ENCODE peak calls at places on chromosome 18, in seven cellular contexts. P is lower leg skin; J is lower lobe of right lung; Y is natural killer cell treated with Interleukin-12 subunit alpha and Interleukin-12 subunit beta and Interleukin-15 and Interleukin-18, amount 100 ng/mL, for 72 hours; U is stimulated activated CD4-positive, alpha-beta T cell treated with anti-CD3 and anti-CD28 coated beads, Interleukin-4, amount 100 ng/mL, for 1 hour; H is esophagus muscularis mucosa; F is ELF-1. O is an unnamed sample.

GRCh38 chr18:59724116-59724515 is 26.9 kb upstream of the CCBE1 start:
- DNase-seq in U (no peak), J (no peak), Y (no peak), H (peak), P (no peak), F (no peak), O (no peak)

GRCh38 chr18:11948852-11949523 is 32.3 kb upstream of the IMPA2 start:
- DNase-seq in J (no peak), F (no peak), U (no peak), P (no peak), Y (no peak), H (no peak), O (no peak)

GRCh38 chr18:64639536-64639935 is 490.6 kb upstream of the LINC00305 start:
- DNase-seq in F (no peak), P (no peak), H (no peak), J (no peak), Y (no peak), U (no peak), O (no peak)

GRCh38 chr18:48186861-48187260 is 222.3 kb downstream of the ZBTB7C start:
- DNase-seq in J (no peak), F (no peak), U (no peak), H (no peak), P (no peak), Y (no peak), O (peak)

GRCh38 chr18:39051013-39051412 is 1485.4 kb upstream of the CELF4 start:
- DNase-seq in P (no peak), F (no peak), H (no peak), J (no peak), U (no peak), Y (no peak), O (no peak)

GRCh38 chr18:3584266-3584665 is 134.3 kb downstream of the TGIF1 start:
- DNase-seq in U (no peak), Y (no peak), H (peak), F (no peak), J (no peak), P (no peak), O (no peak)

GRCh38 chr18:57961876-57962505 is 82.0 kb upstream of the NEDD4L start:
- DNase-seq in U (no peak), J (no peak), Y (no peak), F (no peak), H (no peak), P (no peak), O (no peak)

GRCh38 chr18:40371673-40372072 is 1583.4 kb upstream of the PIK3C3 start:
- DNase-seq in H (no peak), Y (no peak), U (no peak), F (no peak), J (no peak), P (no peak), O (no peak)

GRCh38 chr18:50644146-50644545 is 84.3 kb downstream of the MAPK4 start:
- DNase-seq in U (no peak), H (no peak), P (no peak), F (no peak), Y (no peak), J (no peak), O (no peak)

GRCh38 chr18:58996131-58996632 is 131.5 kb downstream of the ZNF532 start:
- DNase-seq in Y (no peak), H (no peak), F (no peak), J (no peak), P (no peak), U (no peak), O (no peak)

GRCh38 chr18:27378396-27379094 is 193.4 kb upstream of the CHST9 start:
- DNase-seq in J (no peak), Y (no peak), F (no peak), U (no peak), P (no peak), H (no peak), O (no peak)

GRCh38 chr18:38545071-38545470 is 979.5 kb upstream of the CELF4 start:
- DNase-seq in U (no peak), P (no peak), Y (no peak), H (no peak), J (no peak), F (peak), O (no peak)

GRCh38 chr18:72089432-72089831 is 454.7 kb downstream of the CBLN2 start:
- DNase-seq in U (no peak), F (no peak), J (no peak), H (no peak), Y (no peak), P (no peak), O (no peak)

GRCh38 chr18:76978616-76979015 is 154.0 kb downstream of the MBP start:
- DNase-seq in Y (no peak), P (no peak), J (no peak), F (no peak), U (no peak), H (no peak), O (no peak)

GRCh38 chr18:79991494-79991893 is 3.1 kb upstream of the TXNL4A start:
- DNase-seq in U (no peak), Y (no peak), F (no peak), J (no peak), H (no peak), P (no peak), O (no peak)

GRCh38 chr18:36493349-36494281 is 196.1 kb downstream of the FHOD3 start:
- DNase-seq in P (no peak), U (no peak), Y (no peak), F (peak), H (no peak), J (no peak), O (peak)

GRCh38 chr18:55289775-55290174 is 298.2 kb downstream of the TCF4 start:
- DNase-seq in F (no peak), P (no peak), J (no peak), Y (no peak), H (no peak), U (no peak), O (no peak)

GRCh38 chr18:47283476-47283875 is 32.0 kb upstream of the SKOR2 start:
- DNase-seq in U (no peak), H (peak), Y (no peak), F (peak), J (no peak), P (no peak), O (no peak)

GRCh38 chr18:21741511-21742322 is 1.1 kb downstream of the MIB1 start:
- DNase-seq in U (peak), J (peak), P (peak), Y (no peak), F (peak), H (no peak), O (peak)

GRCh38 chr18:76983184-76983583 is 149.4 kb downstream of the MBP start:
- DNase-seq in Y (peak), U (peak), P (peak), H (peak), J (peak), F (peak), O (peak)

GRCh38 chr18:71837560-71837959 is 706.6 kb downstream of the CBLN2 start:
- DNase-seq in U (no peak), H (no peak), F (no peak), Y (no peak), P (no peak), J (no peak), O (no peak)

GRCh38 chr18:47235096-47235495 is 16.4 kb downstream of the SKOR2 start:
- DNase-seq in F (no peak), J (no peak), Y (no peak), P (no peak), H (no peak), U (no peak), O (no peak)

GRCh38 chr18:154151-154550 is 4.2 kb upstream of the USP14 start:
- DNase-seq in Y (no peak), P (no peak), J (no peak), F (no peak), H (no peak), U (no peak), O (no peak)

GRCh38 chr18:51563401-51563800 is 365.9 kb upstream of the MEX3C start:
- DNase-seq in F (peak), J (no peak), Y (no peak), H (no peak), P (no peak), U (no peak), O (no peak)

GRCh38 chr18:7062844-7063243 is 54.8 kb downstream of the LAMA1 start:
- DNase-seq in Y (no peak), P (no peak), J (no peak), F (no peak), H (no peak), U (no peak), O (no peak)